ENCODE peak calls at places on chromosomes 6 and 20, in seven cellular contexts. L, S, P, B, E, W and R are unnamed samples.

GRCh38 chr6:6998194-6998569 is 109.6 kb upstream of the RREB1 start:
- DNase-seq in L (no peak), S (no peak), P (no peak), B (no peak), E (no peak), W (no peak), R (no peak)

GRCh38 chr20:47440857-47441773 is 60.6 kb upstream of the NCOA3 start:
- DNase-seq in L (no peak), S (no peak), P (peak; percentile 83), B (no peak), E (peak; percentile 70), W (no peak), R (no peak)

GRCh38 chr6:45479834-45480696 is 102.3 kb upstream of the SUPT3H start:
- DNase-seq in L (no peak), S (no peak), P (no peak), B (no peak), E (peak; percentile 80), W (peak; percentile 43), R (no peak)

GRCh38 chr6:5684320-5684719 is 322.4 kb downstream of the NRN1 start:
- DNase-seq in L (no peak), S (no peak), P (no peak), B (no peak), E (no peak), W (no peak), R (no peak)

GRCh38 chr20:64069614-64070243 is 6.7 kb downstream of the TCEA2 start:
- DNase-seq in L (peak; percentile 18), S (no peak), P (peak; percentile 82), B (no peak), E (no peak), W (no peak), R (no peak)

GRCh38 chr6:86937219-86938079 is at the start of gene HTR1E:
- DNase-seq in L (no peak), S (peak; percentile 41), P (peak; percentile 95), B (no peak), E (no peak), W (no peak), R (no peak)

GRCh38 chr6:137541531-137541930 is 47.3 kb upstream of the OLIG3 start:
- DNase-seq in L (no peak), S (no peak), P (no peak), B (no peak), E (no peak), W (no peak), R (no peak)

GRCh38 chr6:129894904-129895303 is 33.8 kb upstream of the TMEM244 start:
- DNase-seq in L (no peak), S (no peak), P (no peak), B (no peak), E (no peak), W (no peak), R (no peak)

GRCh38 chr20:13442990-13443389 is 195.7 kb downstream of the TASP1 start:
- DNase-seq in L (no peak), S (no peak), P (no peak), B (no peak), E (no peak), W (no peak), R (no peak)